ENCODE peak calls at places on chromosome 1, in eight cellular contexts. R is neural progenitor cell; K is epithelial cell of proximal tubule; F is ovary; I is lung; B is thoracic aorta; G is A549; H is CD8-positive, alpha-beta T cell. U is an unnamed sample.
A peak's percentile ranks its signal among the peaks of the same experiment; 100 is the strongest.

GRCh38 chr1:9891207-9891606 is 18.9 kb downstream of the CTNNBIP1 start:
- DNase-seq in R (peak; percentile 84), K (no peak), F (no peak), I (no peak), B (no peak), G (no peak), H (no peak), U (no peak)

GRCh38 chr1:18927082-18927653 is 24.8 kb upstream of the ALDH4A1 start:
- DNase-seq in R (no peak), K (no peak), F (no peak), I (no peak), B (no peak), G (no peak), H (no peak), U (no peak)

GRCh38 chr1:29197590-29197924 is 15.9 kb upstream of the SRSF4 start:
- DNase-seq in R (peak; percentile 54), K (no peak), F (no peak), I (peak; percentile 46), B (no peak), G (peak; percentile 64), H (no peak), U (no peak)

GRCh38 chr1:109895720-109896504 is 14.7 kb upstream of the CSF1 start:
- DNase-seq in R (no peak), K (no peak), F (no peak), I (peak; percentile 58), B (no peak), G (no peak), H (no peak), U (peak; percentile 66)

GRCh38 chr1:231376875-231377549 is 38.9 kb downstream of the SPRTN start:
- DNase-seq in R (no peak), K (peak; percentile 92), F (no peak), I (no peak), B (no peak), G (no peak), H (no peak), U (no peak)

GRCh38 chr1:118047650-118048224 is 118.2 kb downstream of the WDR3 start:
- DNase-seq in R (no peak), K (no peak), F (no peak), I (no peak), B (no peak), G (no peak), H (no peak), U (no peak)

GRCh38 chr1:117150316-117150715 is 28.8 kb upstream of the TRIM45 start:
- DNase-seq in R (no peak), K (no peak), F (no peak), I (no peak), B (no peak), G (no peak), H (no peak), U (peak; percentile 25)

GRCh38 chr1:24294228-24294672 is 24.9 kb upstream of the GRHL3 start:
- DNase-seq in R (no peak), K (peak; percentile 97), F (no peak), I (no peak), B (no peak), G (peak; percentile 96), H (no peak), U (peak; percentile 97)

GRCh38 chr1:109493227-109493626 is 667 bp upstream of the CYB561D1 start:
- DNase-seq in R (no peak), K (no peak), F (no peak), I (no peak), B (no peak), G (no peak), H (no peak), U (peak; percentile 34)

GRCh38 chr1:109516872-109517271 is 7.3 kb upstream of the AMIGO1 start:
- DNase-seq in R (no peak), K (no peak), F (no peak), I (no peak), B (no peak), G (no peak), H (no peak), U (peak; percentile 65)

GRCh38 chr1:24362416-24362815 is 43.3 kb downstream of the GRHL3 start:
- DNase-seq in R (no peak), K (no peak), F (no peak), I (no peak), B (no peak), G (no peak), H (no peak), U (no peak)

GRCh38 chr1:204902674-204903073 is 32.0 kb downstream of the NFASC start:
- DNase-seq in R (no peak), K (no peak), F (no peak), I (no peak), B (no peak), G (no peak), H (no peak), U (no peak)

GRCh38 chr1:25825605-25826004 is 5.9 kb downstream of the MTFR1L start:
- DNase-seq in R (no peak), K (no peak), F (no peak), I (no peak), B (no peak), G (no peak), H (no peak), U (no peak)
- TF ChIP-seq CTCF in R (no peak), K (no peak), F (no peak), I (no peak), B (no peak), G (no peak), H (no peak), U (no peak)

GRCh38 chr1:1419812-1420653 is 1.0 kb downstream of the ANKRD65 start:
- DNase-seq in R (peak; percentile 55), K (no peak), F (no peak), I (no peak), B (no peak), G (no peak), H (no peak), U (no peak)
- H3K4me3 ChIP-seq in R (no peak overlapping the region), K (no peak overlapping the region), F (peak overlapping the region; percentile 34), I (peak overlapping the region; percentile 49), B (no peak overlapping the region), G (no peak overlapping the region), H (no peak overlapping the region), U (no peak overlapping the region)

GRCh38 chr1:154864189-154864985 is 5.7 kb downstream of the KCNN3 start:
- DNase-seq in R (no peak), K (no peak), F (no peak), I (no peak), B (no peak), G (no peak), H (no peak), U (no peak)

GRCh38 chr1:154862927-154863701 is 7.0 kb downstream of the KCNN3 start:
- DNase-seq in R (peak; percentile 52), K (no peak), F (no peak), I (no peak), B (no peak), G (no peak), H (no peak), U (no peak)

GRCh38 chr1:154865442-154866256 is 4.4 kb downstream of the KCNN3 start:
- DNase-seq in R (no peak), K (no peak), F (no peak), I (no peak), B (no peak), G (no peak), H (no peak), U (no peak)

GRCh38 chr1:154861607-154862094 is 8.4 kb downstream of the KCNN3 start:
- DNase-seq in R (no peak), K (no peak), F (no peak), I (no peak), B (no peak), G (no peak), H (no peak), U (peak; percentile 35)

DNA sequence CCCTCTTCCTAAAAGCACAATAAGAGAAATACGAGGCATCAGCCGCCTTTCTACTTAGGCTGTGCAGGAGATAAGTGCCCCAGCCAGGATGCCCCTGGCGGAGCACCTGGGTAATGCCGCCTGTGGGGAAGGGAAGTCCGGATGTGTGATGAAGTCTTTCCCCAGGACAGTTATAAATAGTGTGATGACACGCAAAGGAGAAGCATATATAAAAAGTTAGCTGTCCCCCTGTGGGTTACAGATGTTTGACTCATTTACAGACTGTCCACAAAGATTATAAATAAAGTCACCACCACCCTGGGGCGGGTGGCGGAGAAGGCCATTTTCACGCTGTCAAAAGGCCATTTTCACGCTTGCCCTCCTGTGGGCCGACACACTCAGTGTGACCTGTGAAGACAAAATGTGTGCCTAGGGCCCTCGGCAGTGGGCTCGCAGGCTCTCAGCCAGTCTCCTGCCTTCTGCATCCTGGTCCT is 6.3 kb downstream of the KCNN3 start:
- DNase-seq in R (peak; percentile 73), K (no peak), F (no peak), I (no peak), B (no peak), G (peak; percentile 72), H (no peak), U (peak; percentile 13)
- TF ChIP-seq CTCF in R (peak; percentile 78), K (peak; percentile 44), F (no peak), I (peak; percentile 9), B (peak; percentile 9), G (peak; percentile 41), H (no peak), U (peak; percentile 40)

GRCh38 chr1:164601399-164602141 is 42.6 kb downstream of the PBX1 start:
- DNase-seq in R (no peak), K (no peak), F (no peak), I (no peak), B (no peak), G (no peak), H (no peak), U (no peak)

GRCh38 chr1:164604541-164604940 is 45.6 kb downstream of the PBX1 start:
- DNase-seq in R (no peak), K (no peak), F (no peak), I (no peak), B (no peak), G (no peak), H (no peak), U (peak; percentile 41)

GRCh38 chr1:164602142-164602429 is 43.1 kb downstream of the PBX1 start:
- DNase-seq in R (no peak), K (no peak), F (no peak), I (peak; percentile 71), B (no peak), G (no peak), H (no peak), U (no peak)

GRCh38 chr1:164605254-164606091 is 46.5 kb downstream of the PBX1 start:
- DNase-seq in R (peak; percentile 66), K (no peak), F (no peak), I (no peak), B (no peak), G (no peak), H (no peak), U (no peak)

GRCh38 chr1:164602480-164603093 is 43.6 kb downstream of the PBX1 start:
- DNase-seq in R (peak; percentile 81), K (no peak), F (peak; percentile 68), I (peak; percentile 57), B (no peak), G (no peak), H (no peak), U (peak; percentile 37)
- H3K4me3 ChIP-seq in R (peak overlapping the region; percentile 31), K (peak overlapping the region; percentile 12), F (peak overlapping the region; percentile 10), I (no peak overlapping the region), B (peak overlapping the region; percentile 53), G (no peak overlapping the region), H (no peak overlapping the region), U (peak overlapping the region; percentile 2)

DNA sequence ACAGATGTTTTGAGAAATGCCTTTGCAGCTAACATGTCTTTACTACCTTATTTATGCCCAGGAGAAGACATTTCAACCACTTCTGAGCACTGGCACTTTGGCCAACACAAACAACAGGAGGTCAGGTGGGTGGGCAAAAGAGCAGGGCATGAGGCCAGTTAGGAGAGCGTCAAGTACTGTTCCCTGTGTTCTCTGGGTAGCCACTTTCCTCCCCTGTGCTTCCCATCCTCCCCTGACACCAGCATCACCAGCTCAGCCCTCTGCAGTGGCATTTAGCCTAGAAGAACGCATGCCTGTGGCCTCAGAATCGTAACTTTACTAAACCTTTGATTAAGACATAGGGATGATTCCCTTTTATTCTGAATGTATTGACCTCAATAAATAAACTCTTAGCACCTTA is 18.3 kb downstream of the BTG2 start:
- DNase-seq in R (no peak), K (no peak), F (no peak), I (no peak), B (no peak), G (no peak), H (no peak), U (no peak)
- TF ChIP-seq CTCF in R (no peak), K (no peak), F (no peak), I (no peak), B (no peak), G (no peak), H (no peak), U (no peak)